ENCODE peak calls at places on chromosomes 11 and 22, in ten cellular contexts. E is right lobe of liver, D is stomach, S is esophagus squamous epithelium, C is A549, K is ovary, F is breast epithelium, J is vagina, T is IMR-90, X is prostate gland. N is an unnamed sample. For H3K4me1, the result is how much of the 10 kb centered on the place peaks cover.

GRCh38 chr11:19832166-19832750 is 119.6 kb downstream of the NAV2 start:
- DNase-seq in E (no peak), D (no peak), S (no peak), C (no peak), K (no peak), F (no peak), J (no peak), T (no peak), X (no peak), N (no peak)

GRCh38 chr22:22666307-22667091 is 22.1 kb downstream of the GGTLC2 start:
- DNase-seq in E (peak), D (peak), S (no peak), C (peak), K (no peak), F (no peak), J (no peak), T (peak), X (no peak), N (no peak)

GRCh38 chr11:10744206-10744605 is 6.8 kb upstream of the CTR9 start:
- DNase-seq in E (no peak), D (no peak), S (no peak), C (no peak), K (no peak), F (no peak), J (no peak), T (no peak), X (no peak), N (no peak)

GRCh38 chr11:48170176-48170839 is 46.3 kb upstream of the OR4B1 start:
- DNase-seq in E (no peak), D (no peak), S (no peak), C (no peak), K (no peak), F (no peak), J (no peak), T (peak), X (no peak), N (no peak)

GRCh38 chr22:50733521-50734342 is 4.3 kb upstream of the ACR start:
- DNase-seq in E (no peak), D (no peak), S (no peak), C (no peak), K (peak), F (peak), J (no peak), T (peak), X (no peak), N (peak)

GRCh38 chr11:96311120-96311568 is 31.9 kb downstream of the MAML2 start:
- DNase-seq in E (no peak), D (no peak), S (no peak), C (no peak), K (no peak), F (no peak), J (no peak), T (peak), X (peak), N (no peak)

GRCh38 chr11:128520206-128520885 is 67.0 kb downstream of the ETS1 start:
- DNase-seq in E (no peak), D (no peak), S (no peak), C (no peak), K (no peak), F (no peak), J (no peak), T (no peak), X (no peak), N (no peak)

GRCh38 chr11:76237914-76238313 is 31.6 kb upstream of the WNT11 start:
- DNase-seq in E (no peak), D (no peak), S (no peak), C (peak), K (no peak), F (no peak), J (no peak), T (peak), X (no peak), N (no peak)

GRCh38 chr11:33543823-33544222 is 156.8 kb downstream of the C11orf91 start:
- DNase-seq in E (no peak), D (no peak), S (no peak), C (no peak), K (no peak), F (no peak), J (no peak), T (peak), X (no peak), N (no peak)

GRCh38 chr11:3994030-3994640 is 100.5 kb upstream of the RRM1 start:
- DNase-seq in E (no peak), D (no peak), S (no peak), C (peak), K (no peak), F (no peak), J (no peak), T (peak), X (no peak), N (no peak)

GRCh38 chr11:96204721-96205459 is 138.1 kb downstream of the MAML2 start:
- DNase-seq in E (no peak), D (no peak), S (no peak), C (no peak), K (no peak), F (no peak), J (no peak), T (no peak), X (no peak), N (no peak)

GRCh38 chr11:62540804-62541671 is 5.6 kb downstream of the AHNAK start:
- DNase-seq in E (no peak), D (no peak), S (no peak), C (no peak), K (no peak), F (no peak), J (no peak), T (peak), X (no peak), N (no peak)

GRCh38 chr11:109037856-109038780 is 373.2 kb downstream of the DDX10 start:
- DNase-seq in E (no peak), D (no peak), S (no peak), C (no peak), K (no peak), F (no peak), J (no peak), T (peak), X (no peak), N (no peak)

GRCh38 chr11:119831011-119831410 is 102.0 kb upstream of the NECTIN1 start:
- DNase-seq in E (no peak), D (no peak), S (no peak), C (no peak), K (no peak), F (no peak), J (no peak), T (no peak), X (no peak), N (no peak)

GRCh38 chr11:313787-314547 is at the start of gene IFITM1:
- DNase-seq in E (peak), D (no peak), S (no peak), C (no peak), K (peak), F (no peak), J (no peak), T (peak), X (peak), N (no peak)

GRCh38 chr11:106197438-106197837 is 120.0 kb downstream of the AASDHPPT start:
- DNase-seq in E (no peak), D (no peak), S (no peak), C (no peak), K (no peak), F (no peak), J (no peak), T (no peak), X (no peak), N (no peak)

GRCh38 chr11:126488591-126489370 is 133.3 kb downstream of the ST3GAL4 start:
- DNase-seq in E (no peak), D (no peak), S (no peak), C (no peak), K (no peak), F (peak), J (no peak), T (no peak), X (no peak), N (no peak)
- H3K4me1 ChIP-seq in E (under half), D (under half), S (under half), C (under half), K (under half), F (under half), J (under half), T (under half), X (under half), N (under half)

DNA sequence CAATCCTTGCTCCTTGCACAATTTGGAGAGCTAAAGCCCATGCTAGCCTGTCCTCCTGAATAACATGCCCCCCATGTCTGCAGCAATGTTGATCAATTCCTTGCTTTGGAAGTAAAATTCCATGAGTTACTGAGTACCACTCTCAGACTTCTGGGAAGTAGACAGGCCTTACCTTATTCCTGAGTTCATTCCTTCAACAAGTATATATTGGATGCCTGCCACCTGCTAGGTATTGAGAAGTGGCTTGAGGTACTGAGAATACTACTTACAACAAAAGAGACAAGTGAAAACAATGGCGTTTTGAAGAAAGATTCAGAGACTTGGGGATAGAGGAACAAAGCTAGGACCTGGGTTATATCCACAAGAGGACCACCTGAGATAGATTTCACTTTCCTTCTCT is 12.4 kb downstream of the PATE2 start:
- DNase-seq in E (no peak), D (no peak), S (no peak), C (no peak), K (no peak), F (no peak), J (no peak), T (no peak), X (no peak), N (no peak)
- TF ChIP-seq POLR2A in E (no peak), D (no peak), S (no peak), C (no peak), K (no peak), F (no peak), J (no peak), T (no peak), X (no peak), N (no peak)

DNA sequence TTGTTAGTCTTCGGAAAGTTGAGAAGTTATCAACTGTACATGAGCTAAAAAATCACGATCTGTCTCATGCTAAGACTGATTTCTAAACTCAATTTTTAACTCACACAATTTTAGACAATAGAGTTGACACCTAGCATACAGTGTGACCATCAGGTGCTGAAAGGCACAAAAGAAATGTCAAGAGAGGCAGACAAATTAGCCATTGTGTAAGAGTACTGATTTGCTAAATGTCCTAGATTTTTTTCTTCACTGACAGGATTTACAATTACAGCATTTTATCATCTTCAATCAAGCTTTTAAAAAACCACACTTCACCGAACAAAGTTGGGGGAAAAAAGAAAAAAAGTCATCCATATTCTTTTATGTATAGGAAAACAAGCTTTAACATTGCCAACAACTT is 7.0 kb downstream of the LGR4 start:
- DNase-seq in E (no peak), D (no peak), S (no peak), C (no peak), K (no peak), F (no peak), J (no peak), T (no peak), X (no peak), N (no peak)
- H3K4me3 ChIP-seq in E (no peak), D (no peak), S (no peak), C (peak), K (no peak), F (no peak), J (no peak), T (no peak), X (no peak), N (no peak)

GRCh38 chr22:46062232-46062615 is 85.3 kb upstream of the WNT7B start:
- DNase-seq in E (no peak), D (no peak), S (no peak), C (no peak), K (no peak), F (no peak), J (no peak), T (no peak), X (no peak), N (no peak)

GRCh38 chr22:46061124-46061410 is 84.1 kb upstream of the WNT7B start:
- DNase-seq in E (no peak), D (no peak), S (no peak), C (no peak), K (no peak), F (no peak), J (no peak), T (no peak), X (no peak), N (no peak)

GRCh38 chr22:46058591-46059519 is 81.9 kb upstream of the WNT7B start:
- DNase-seq in E (peak), D (peak), S (no peak), C (no peak), K (peak), F (peak), J (no peak), T (no peak), X (no peak), N (peak)

GRCh38 chr22:46061431-46062231 is 84.7 kb upstream of the WNT7B start:
- DNase-seq in E (peak), D (peak), S (no peak), C (no peak), K (no peak), F (peak), J (no peak), T (no peak), X (no peak), N (peak)

DNA sequence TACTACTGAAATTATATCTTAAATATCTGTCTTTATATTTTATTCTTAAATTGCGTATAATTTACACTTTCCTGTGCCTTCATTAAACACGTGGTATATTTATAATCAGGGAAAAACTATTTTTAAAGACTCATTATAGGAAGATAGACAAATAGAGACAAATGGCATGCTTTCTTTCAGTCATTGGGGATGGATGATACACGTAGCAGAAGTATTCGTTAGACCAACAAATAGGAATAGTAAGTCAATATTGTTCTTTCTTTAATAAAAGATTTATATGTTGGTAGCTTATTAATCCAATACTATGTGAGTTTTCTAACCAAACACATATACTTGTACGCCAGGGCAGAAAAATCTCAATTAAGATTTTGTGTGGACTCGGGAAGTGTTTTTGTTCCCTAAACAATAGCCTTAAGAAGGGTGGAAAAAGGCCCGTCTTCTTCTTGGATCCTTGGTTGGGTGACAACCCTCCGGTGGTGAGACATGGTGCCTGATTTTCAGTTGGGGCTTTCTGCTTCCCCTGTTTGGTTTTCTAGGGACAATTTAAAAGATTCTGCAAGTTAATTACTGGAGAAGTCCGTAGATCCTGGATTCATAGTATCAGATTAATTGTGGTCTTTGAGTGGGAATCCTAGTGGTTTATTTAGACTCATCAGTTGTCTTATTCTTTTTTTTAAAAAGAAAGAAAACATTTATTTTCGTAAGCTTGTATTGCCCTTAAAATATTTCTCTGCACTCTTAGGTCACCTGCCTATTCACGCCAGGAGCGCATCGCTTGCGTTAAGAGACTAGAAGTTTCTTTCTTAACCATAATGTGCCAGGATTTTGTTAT is 83.5 kb upstream of the WNT7B start:
- DNase-seq in E (peak), D (peak), S (no peak), C (no peak), K (no peak), F (peak), J (no peak), T (no peak), X (no peak), N (no peak)
- H3K4me1 ChIP-seq in E (under half), D (half or more), S (half or more), C (under half), K (under half), F (under half), J (half or more), T (under half), X (under half), N (half or more)

DNA sequence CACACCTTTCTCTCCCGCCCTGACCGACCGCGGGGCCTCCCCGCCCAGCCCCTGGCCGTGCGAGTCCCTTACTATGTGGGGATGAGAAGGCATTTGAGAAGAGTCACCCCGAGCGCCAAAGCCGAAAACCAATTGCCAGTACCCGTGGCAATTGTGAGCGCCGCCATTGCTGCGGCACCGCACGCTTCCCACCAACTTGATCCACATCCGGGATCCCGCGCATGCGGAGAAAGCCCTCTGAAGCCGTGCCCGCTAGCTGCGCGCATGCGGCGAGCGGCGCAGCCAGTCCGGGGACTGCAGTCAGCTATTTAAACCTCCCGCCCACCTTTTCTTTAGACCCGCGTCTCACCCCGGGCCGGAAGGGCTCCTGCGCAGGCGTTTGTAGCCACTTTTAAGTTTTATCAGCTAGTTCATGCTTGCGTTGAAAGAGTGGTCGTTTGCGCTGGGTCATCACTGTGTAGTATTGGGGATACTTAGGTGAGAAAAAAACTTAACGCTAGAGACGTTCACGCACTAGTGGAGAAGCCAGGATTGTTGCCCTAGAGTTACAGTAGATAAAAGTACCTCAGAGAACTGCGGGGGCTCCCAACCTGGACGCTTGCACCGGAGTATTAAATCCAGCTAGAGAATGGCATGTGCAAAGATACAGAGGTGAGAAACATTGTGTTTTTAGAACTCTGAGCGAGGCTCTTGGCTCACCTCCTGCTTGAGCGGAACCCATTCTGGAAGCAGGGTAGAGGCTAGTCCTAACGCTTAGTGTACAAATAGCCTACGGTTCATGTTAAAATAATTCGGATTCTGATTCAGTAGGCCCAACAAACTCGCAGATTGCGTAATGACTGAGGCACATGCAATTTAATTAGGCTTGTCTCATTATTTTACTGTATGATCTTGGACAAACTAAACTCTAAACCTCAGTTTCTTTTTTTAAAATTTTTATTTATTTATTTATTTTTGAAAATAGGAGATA is at the start of gene ALG8:
- DNase-seq in E (peak), D (peak), S (peak), C (peak), K (peak), F (peak), J (no peak), T (peak), X (peak), N (peak)
- TF ChIP-seq POLR2A in E (peak), D (peak), S (peak), C (peak), K (peak), F (no peak), J (no peak), T (peak), X (peak), N (no peak)